ENCODE peak calls at places on chromosomes 4 and X, in six cellular contexts. One of them, this sample, is unnamed.

GRCh38 chrX:34656842-34657780 is at the start of gene TMEM47:
- DNase-seq in IMR-90: peak
- DNase-seq in left ventricle myocardium inferior: peak
- DNase-seq in suprapubic skin: peak
- DNase-seq in dorsolateral prefrontal cortex: peak
- DNase-seq in endodermal cell: peak
- DNase-seq in this sample: peak

GRCh38 chr4:178665916-178666315 is 1223.7 kb upstream of the AGA start:
- DNase-seq in endodermal cell: no peak
- DNase-seq in left ventricle myocardium inferior: no peak
- DNase-seq in dorsolateral prefrontal cortex: no peak
- DNase-seq in suprapubic skin: no peak
- DNase-seq in IMR-90: no peak
- DNase-seq in this sample: no peak

GRCh38 chr4:26020083-26020668 is 106.2 kb downstream of the SMIM20 start:
- DNase-seq in IMR-90: peak
- DNase-seq in endodermal cell: no peak
- DNase-seq in left ventricle myocardium inferior: no peak
- DNase-seq in dorsolateral prefrontal cortex: no peak
- DNase-seq in suprapubic skin: no peak
- DNase-seq in this sample: peak

GRCh38 chr4:144787365-144788263 is 141.7 kb downstream of the HHIP start:
- DNase-seq in endodermal cell: no peak
- DNase-seq in left ventricle myocardium inferior: no peak
- DNase-seq in dorsolateral prefrontal cortex: no peak
- DNase-seq in IMR-90: peak
- DNase-seq in suprapubic skin: no peak
- DNase-seq in this sample: peak

GRCh38 chr4:94298725-94299252 is 43.8 kb downstream of the HPGDS start:
- DNase-seq in left ventricle myocardium inferior: no peak
- DNase-seq in endodermal cell: no peak
- DNase-seq in dorsolateral prefrontal cortex: no peak
- DNase-seq in suprapubic skin: no peak
- DNase-seq in IMR-90: no peak
- DNase-seq in this sample: peak

GRCh38 chr4:73922766-73923630 is 53.8 kb downstream of the CXCL1 start:
- DNase-seq in IMR-90: peak
- DNase-seq in endodermal cell: no peak
- DNase-seq in left ventricle myocardium inferior: no peak
- DNase-seq in suprapubic skin: no peak
- DNase-seq in dorsolateral prefrontal cortex: no peak
- DNase-seq in this sample: no peak

GRCh38 chr4:118398226-118399090 is 45.7 kb upstream of the PRSS12 start:
- DNase-seq in suprapubic skin: no peak
- DNase-seq in IMR-90: no peak
- DNase-seq in dorsolateral prefrontal cortex: no peak
- DNase-seq in endodermal cell: no peak
- DNase-seq in left ventricle myocardium inferior: no peak
- DNase-seq in this sample: no peak

GRCh38 chr4:81085291-81085690 is 54.8 kb downstream of the BMP3 start:
- DNase-seq in IMR-90: no peak
- DNase-seq in dorsolateral prefrontal cortex: no peak
- DNase-seq in endodermal cell: no peak
- DNase-seq in suprapubic skin: no peak
- DNase-seq in left ventricle myocardium inferior: no peak
- DNase-seq in this sample: no peak

GRCh38 chr4:83212041-83212851 is 72.4 kb downstream of the COQ2 start:
- DNase-seq in dorsolateral prefrontal cortex: no peak
- DNase-seq in endodermal cell: no peak
- DNase-seq in left ventricle myocardium inferior: no peak
- DNase-seq in IMR-90: no peak
- DNase-seq in suprapubic skin: no peak
- DNase-seq in this sample: peak

GRCh38 chr4:41661447-41662076 is 87.0 kb downstream of the PHOX2B start:
- DNase-seq in suprapubic skin: no peak
- DNase-seq in IMR-90: peak
- DNase-seq in dorsolateral prefrontal cortex: peak
- DNase-seq in left ventricle myocardium inferior: peak
- DNase-seq in endodermal cell: peak
- DNase-seq in this sample: peak

GRCh38 chr4:157739237-157739636 is 433.6 kb downstream of the GASK1B start:
- DNase-seq in endodermal cell: no peak
- DNase-seq in suprapubic skin: no peak
- DNase-seq in left ventricle myocardium inferior: no peak
- DNase-seq in IMR-90: no peak
- DNase-seq in dorsolateral prefrontal cortex: no peak
- DNase-seq in this sample: no peak

GRCh38 chr4:153393397-153393796 is 48.9 kb downstream of the MND1 start:
- DNase-seq in left ventricle myocardium inferior: no peak
- DNase-seq in endodermal cell: no peak
- DNase-seq in IMR-90: peak
- DNase-seq in suprapubic skin: no peak
- DNase-seq in dorsolateral prefrontal cortex: no peak
- DNase-seq in this sample: no peak

GRCh38 chrX:288561-288991 is 7.4 kb downstream of the PLCXD1 start:
- DNase-seq in IMR-90: no peak
- DNase-seq in dorsolateral prefrontal cortex: peak
- DNase-seq in suprapubic skin: peak
- DNase-seq in left ventricle myocardium inferior: no peak
- DNase-seq in endodermal cell: no peak
- DNase-seq in this sample: no peak

GRCh38 chr4:7472443-7473013 is 37.8 kb upstream of the PSAPL1 start:
- DNase-seq in suprapubic skin: no peak
- DNase-seq in endodermal cell: no peak
- DNase-seq in left ventricle myocardium inferior: no peak
- DNase-seq in dorsolateral prefrontal cortex: no peak
- DNase-seq in IMR-90: no peak
- DNase-seq in this sample: no peak
- H3K27ac ChIP-seq in suprapubic skin: no peak
- H3K27ac ChIP-seq in endodermal cell: peak
- H3K27ac ChIP-seq in left ventricle myocardium inferior: no peak
- H3K27ac ChIP-seq in dorsolateral prefrontal cortex: no peak
- H3K27ac ChIP-seq in IMR-90: no peak
- H3K27ac ChIP-seq in this sample: no peak

GRCh38 chrX:44542567-44543325 is at the start of gene FUNDC1:
- DNase-seq in left ventricle myocardium inferior: peak
- DNase-seq in dorsolateral prefrontal cortex: peak
- DNase-seq in endodermal cell: peak
- DNase-seq in suprapubic skin: peak
- DNase-seq in IMR-90: peak
- DNase-seq in this sample: peak
- TF ChIP-seq CTCF in left ventricle myocardium inferior: peak
- TF ChIP-seq CTCF in dorsolateral prefrontal cortex: peak
- TF ChIP-seq CTCF in endodermal cell: peak
- TF ChIP-seq CTCF in suprapubic skin: peak
- TF ChIP-seq CTCF in IMR-90: peak
- TF ChIP-seq CTCF in this sample: no peak

DNA sequence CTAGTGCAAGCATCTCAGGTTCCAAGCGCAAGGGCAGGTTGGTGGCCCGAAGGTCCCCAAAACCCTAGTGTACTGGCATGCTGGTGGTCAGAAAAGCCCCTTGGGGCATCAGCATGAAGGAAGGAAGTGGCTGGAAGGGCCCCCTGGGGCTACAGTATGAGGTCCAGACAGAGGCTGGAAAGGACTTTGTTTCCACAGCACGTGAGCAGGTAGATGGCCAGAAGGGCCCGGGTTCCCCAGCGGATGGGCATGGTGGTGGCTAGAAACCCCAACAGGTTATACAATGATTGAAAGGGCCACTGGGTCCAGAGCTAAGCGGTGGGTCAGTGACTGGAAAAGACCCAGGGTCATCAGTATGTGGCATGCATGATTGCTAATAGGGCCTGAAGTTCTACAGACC is 34.7 kb upstream of the DCAF8L1 start:
- DNase-seq in IMR-90: no peak
- DNase-seq in left ventricle myocardium inferior: no peak
- DNase-seq in dorsolateral prefrontal cortex: no peak
- DNase-seq in suprapubic skin: no peak
- DNase-seq in endodermal cell: no peak
- DNase-seq in this sample: no peak
- H3K27ac ChIP-seq in IMR-90: no peak
- H3K27ac ChIP-seq in left ventricle myocardium inferior: no peak
- H3K27ac ChIP-seq in dorsolateral prefrontal cortex: no peak
- H3K27ac ChIP-seq in suprapubic skin: no peak
- H3K27ac ChIP-seq in endodermal cell: no peak
- H3K27ac ChIP-seq in this sample: peak

GRCh38 chrX:149004936-149005335 is 500.2 kb downstream of the IDS start:
- DNase-seq in IMR-90: no peak
- DNase-seq in suprapubic skin: no peak
- DNase-seq in left ventricle myocardium inferior: no peak
- DNase-seq in dorsolateral prefrontal cortex: no peak
- DNase-seq in endodermal cell: peak
- DNase-seq in this sample: no peak
- TF ChIP-seq CTCF in IMR-90: peak
- TF ChIP-seq CTCF in suprapubic skin: no peak
- TF ChIP-seq CTCF in left ventricle myocardium inferior: no peak
- TF ChIP-seq CTCF in dorsolateral prefrontal cortex: no peak
- TF ChIP-seq CTCF in endodermal cell: peak
- TF ChIP-seq CTCF in this sample: no peak

GRCh38 chrX:33001107-33001506 is 210.2 kb downstream of the DMD start:
- DNase-seq in dorsolateral prefrontal cortex: no peak
- DNase-seq in suprapubic skin: no peak
- DNase-seq in endodermal cell: no peak
- DNase-seq in left ventricle myocardium inferior: no peak
- DNase-seq in IMR-90: no peak
- DNase-seq in this sample: no peak
- H3K27ac ChIP-seq in dorsolateral prefrontal cortex: no peak
- H3K27ac ChIP-seq in suprapubic skin: no peak
- H3K27ac ChIP-seq in endodermal cell: no peak
- H3K27ac ChIP-seq in left ventricle myocardium inferior: no peak
- H3K27ac ChIP-seq in IMR-90: no peak
- H3K27ac ChIP-seq in this sample: no peak

GRCh38 chrX:27599928-27600327 is 9.8 kb downstream of the DCAF8L2 start:
- DNase-seq in IMR-90: peak
- DNase-seq in dorsolateral prefrontal cortex: no peak
- DNase-seq in suprapubic skin: no peak
- DNase-seq in left ventricle myocardium inferior: no peak
- DNase-seq in endodermal cell: no peak
- DNase-seq in this sample: peak
- TF ChIP-seq CTCF in IMR-90: peak
- TF ChIP-seq CTCF in dorsolateral prefrontal cortex: no peak
- TF ChIP-seq CTCF in suprapubic skin: no peak
- TF ChIP-seq CTCF in left ventricle myocardium inferior: no peak
- TF ChIP-seq CTCF in endodermal cell: peak
- TF ChIP-seq CTCF in this sample: no peak

GRCh38 chr4:154616287-154616686 is 3.8 kb upstream of the FGG start:
- DNase-seq in endodermal cell: no peak
- DNase-seq in suprapubic skin: no peak
- DNase-seq in IMR-90: no peak
- DNase-seq in dorsolateral prefrontal cortex: no peak
- DNase-seq in left ventricle myocardium inferior: no peak
- DNase-seq in this sample: no peak
- H3K27ac ChIP-seq in endodermal cell: no peak
- H3K27ac ChIP-seq in suprapubic skin: no peak
- H3K27ac ChIP-seq in IMR-90: no peak
- H3K27ac ChIP-seq in dorsolateral prefrontal cortex: no peak
- H3K27ac ChIP-seq in left ventricle myocardium inferior: no peak
- H3K27ac ChIP-seq in this sample: no peak

This sample was measured in RWPE1.